ENCODE peak calls at places on chromosomes 4 and X, in four cellular contexts. B, I, N and W are unnamed samples. For H3K36me3 and H3K4me1, the result is how much of the 10 kb centered on the place peaks cover.

GRCh38 chr4:6178757-6179156 is 21.6 kb downstream of the JAKMIP1 start:
- DNase-seq in B (no peak), I (no peak), N (no peak), W (no peak)

GRCh38 chr4:25860586-25861421 is 2.0 kb downstream of the SEL1L3 start:
- DNase-seq in B (no peak), I (no peak), N (no peak), W (no peak)

GRCh38 chr4:154954117-154954516 is 173.0 kb downstream of the RBM46 start:
- DNase-seq in B (no peak), I (no peak), N (no peak), W (no peak)

GRCh38 chr4:152342293-152342692 is 193.6 kb downstream of the FBXW7 start:
- DNase-seq in B (no peak), I (no peak), N (no peak), W (no peak)

GRCh38 chr4:108762559-108763225 is at the start of gene ETNPPL:
- DNase-seq in B (peak), I (no peak), N (peak), W (no peak)

GRCh38 chr4:108683479-108683878 is 33.1 kb downstream of the OSTC start:
- DNase-seq in B (no peak), I (no peak), N (peak), W (peak)

GRCh38 chr4:6892190-6892908 is 17.3 kb upstream of the TBC1D14 start:
- DNase-seq in B (peak), I (no peak), N (peak), W (peak)

GRCh38 chr4:126318376-126318775 is 1003.6 kb downstream of the FAT4 start:
- DNase-seq in B (no peak), I (no peak), N (no peak), W (no peak)

GRCh38 chr4:54998991-54999390 is 126.4 kb downstream of the KDR start:
- DNase-seq in B (no peak), I (no peak), N (no peak), W (no peak)

GRCh38 chr4:76856183-76856969 is 41.6 kb downstream of the SOWAHB start:
- DNase-seq in B (no peak), I (no peak), N (no peak), W (no peak)

GRCh38 chr4:184315675-184316359 is 98.1 kb upstream of the ENPP6 start:
- DNase-seq in B (no peak), I (no peak), N (no peak), W (no peak)

GRCh38 chrX:111560801-111561200 is 49.4 kb downstream of the SERTM2 start:
- DNase-seq in B (no peak), I (no peak), N (no peak), W (no peak)

GRCh38 chr4:121562833-121563232 is 133.9 kb downstream of the ANXA5 start:
- DNase-seq in B (no peak), I (no peak), N (no peak), W (no peak)

GRCh38 chrX:41300758-41301437 is 33.1 kb upstream of the DDX3X start:
- DNase-seq in B (no peak), I (peak), N (no peak), W (no peak)

GRCh38 chr4:140267576-140267975 is 105.9 kb upstream of the SCOC start:
- DNase-seq in B (no peak), I (no peak), N (no peak), W (no peak)

GRCh38 chrX:74422576-74423288 is 1.4 kb downstream of the SLC16A2 start:
- DNase-seq in B (peak), I (peak), N (no peak), W (peak)

GRCh38 chrX:101347859-101348451 is 587 bp downstream of the TIMM8A start:
- DNase-seq in B (no peak), I (no peak), N (peak), W (no peak)

GRCh38 chrX:40468033-40468979 is 112.5 kb upstream of the ATP6AP2 start:
- DNase-seq in B (no peak), I (peak), N (peak), W (peak)

GRCh38 chrX:85052207-85052606 is 48.5 kb downstream of the APOOL start:
- DNase-seq in B (no peak), I (no peak), N (no peak), W (no peak)

GRCh38 chr4:36392049-36392448 is 110.6 kb downstream of the DTHD1 start:
- DNase-seq in B (no peak), I (no peak), N (no peak), W (no peak)

GRCh38 chrX:23785564-23785963 is 2.6 kb downstream of the SAT1 start:
- DNase-seq in B (no peak), I (no peak), N (no peak), W (no peak)

GRCh38 chr4:48962636-48963035 is 23.4 kb upstream of the CWH43 start:
- DNase-seq in B (no peak), I (no peak), N (no peak), W (no peak)

GRCh38 chr4:5458676-5459075 is 249.7 kb downstream of the EVC2 start:
- DNase-seq in B (no peak), I (no peak), N (no peak), W (no peak)

GRCh38 chr4:2700031-2700430 is 56.1 kb downstream of the TNIP2 start:
- DNase-seq in B (no peak), I (no peak), N (no peak), W (no peak)
- H3K36me3 ChIP-seq in B (under half), I (under half), N (half or more), W (under half)

DNA sequence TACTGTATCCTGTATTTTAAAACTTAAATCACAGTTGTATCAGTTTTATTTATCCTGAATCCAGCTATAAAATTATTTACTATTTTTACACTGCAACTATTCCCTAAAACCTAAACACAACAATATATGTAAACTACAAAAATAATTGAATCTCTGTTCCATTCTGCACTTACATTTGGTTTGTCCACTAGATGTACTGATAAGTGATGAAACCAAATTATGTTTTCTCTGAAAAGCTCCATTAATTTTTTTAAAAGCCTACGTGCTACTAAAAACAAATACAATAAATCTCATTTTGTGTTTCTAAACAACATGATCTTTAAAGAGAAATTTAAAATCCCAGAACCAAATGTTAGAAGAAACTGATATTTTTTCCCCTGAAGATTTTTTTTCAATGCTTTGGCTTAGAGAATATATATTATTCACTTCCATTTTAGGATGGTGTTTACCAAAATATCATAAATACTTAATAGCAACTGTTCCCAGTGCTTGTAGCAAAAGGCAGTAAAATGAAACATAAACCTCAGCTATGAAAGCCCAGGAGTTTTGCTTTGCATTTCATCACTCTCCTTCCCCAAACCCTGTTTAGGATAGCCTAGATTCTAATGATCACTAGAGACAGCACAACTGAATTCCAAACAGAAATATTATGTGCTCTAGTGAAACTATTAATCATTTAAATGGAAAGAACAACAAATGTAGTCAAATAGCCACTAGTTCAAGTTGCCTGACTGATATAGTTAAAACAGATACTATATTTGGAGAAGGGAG is 19.7 kb downstream of the ANTXR2 start:
- DNase-seq in B (no peak), I (no peak), N (no peak), W (no peak)
- H3K4me1 ChIP-seq in B (under half), I (under half), N (under half), W (under half)

GRCh38 chr4:1211951-1212545 is 36.9 kb downstream of the CTBP1 start:
- DNase-seq in B (peak), I (no peak), N (no peak), W (no peak)
- H3K36me3 ChIP-seq in B (under half), I (under half), N (under half), W (under half)

GRCh38 chr4:158013858-158014257 is 159.0 kb downstream of the GASK1B start:
- DNase-seq in B (no peak), I (no peak), N (no peak), W (no peak)
- H3K4me1 ChIP-seq in B (under half), I (under half), N (under half), W (half or more)

GRCh38 chr4:146550161-146550560 is 28.4 kb upstream of the SLC10A7 start:
- DNase-seq in B (no peak), I (no peak), N (no peak), W (no peak)
- H3K36me3 ChIP-seq in B (under half), I (under half), N (under half), W (under half)